ENCODE peak calls at places on chromosomes 3 and 15, in six cellular contexts. B, M, K, X, S and E are unnamed samples.

GRCh38 chr3:11306815-11307589 is 34.8 kb downstream of the ATG7 start:
- DNase-seq in B (peak), M (no peak), K (no peak), X (no peak), S (no peak), E (no peak)

GRCh38 chr3:3177861-3178497 is 1.5 kb downstream of the CRBN start:
- DNase-seq in B (peak), M (no peak), K (no peak), X (no peak), S (no peak), E (no peak)

GRCh38 chr3:129119365-129120100 is 2.1 kb downstream of the RAB43 start:
- DNase-seq in B (no peak), M (no peak), K (no peak), X (no peak), S (no peak), E (no peak)

GRCh38 chr3:194194757-194195086 is 58.8 kb downstream of the HES1 start:
- DNase-seq in B (no peak), M (no peak), K (no peak), X (no peak), S (no peak), E (no peak)

GRCh38 chr15:36544518-36545383 is 34.7 kb upstream of the CDIN1 start:
- DNase-seq in B (no peak), M (no peak), K (no peak), X (peak), S (no peak), E (no peak)

GRCh38 chr3:128316456-128316855 is 150.2 kb downstream of the DNAJB8 start:
- DNase-seq in B (no peak), M (no peak), K (no peak), X (no peak), S (peak), E (no peak)

GRCh38 chr3:151195818-151196217 is 7.2 kb downstream of the GPR171 start:
- DNase-seq in B (no peak), M (no peak), K (no peak), X (no peak), S (no peak), E (no peak)

GRCh38 chr3:49411550-49411967 is 217 bp downstream of the RHOA start:
- DNase-seq in B (no peak), M (no peak), K (no peak), X (peak), S (peak), E (no peak)

GRCh38 chr3:120200836-120201235 is 84.2 kb downstream of the GPR156 start:
- DNase-seq in B (no peak), M (no peak), K (no peak), X (no peak), S (no peak), E (no peak)

GRCh38 chr15:58355352-58355964 is 76.3 kb upstream of the LIPC start:
- DNase-seq in B (no peak), M (no peak), K (no peak), X (no peak), S (no peak), E (no peak)

GRCh38 chr3:158731938-158732855 is at the start of gene RARRES1:
- DNase-seq in B (peak), M (peak), K (peak), X (peak), S (peak), E (no peak)

GRCh38 chr3:37770938-37771918 is 90.5 kb upstream of the CTDSPL start:
- DNase-seq in B (peak), M (no peak), K (no peak), X (no peak), S (no peak), E (no peak)

GRCh38 chr15:66702770-66703539 is 919 bp downstream of the SMAD6 start:
- DNase-seq in B (no peak), M (peak), K (no peak), X (peak), S (no peak), E (no peak)

GRCh38 chr3:78562318-78562717 is 1205.5 kb downstream of the ROBO1 start:
- DNase-seq in B (no peak), M (no peak), K (no peak), X (no peak), S (no peak), E (no peak)

GRCh38 chr3:14142567-14143270 is 17.9 kb downstream of the TMEM43 start:
- DNase-seq in B (no peak), M (no peak), K (no peak), X (no peak), S (no peak), E (no peak)

GRCh38 chr15:71577071-71577470 is 233.3 kb upstream of the NR2E3 start:
- DNase-seq in B (no peak), M (no peak), K (no peak), X (no peak), S (no peak), E (no peak)

GRCh38 chr3:166052440-166052839 is 215.2 kb upstream of the BCHE start:
- DNase-seq in B (no peak), M (no peak), K (no peak), X (peak), S (no peak), E (no peak)

GRCh38 chr3:134752761-134753461 is 42.1 kb upstream of the EPHB1 start:
- DNase-seq in B (no peak), M (no peak), K (no peak), X (no peak), S (no peak), E (no peak)

GRCh38 chr3:134748698-134749097 is 46.4 kb upstream of the EPHB1 start:
- DNase-seq in B (no peak), M (no peak), K (no peak), X (no peak), S (no peak), E (no peak)

GRCh38 chr3:134751831-134752230 is 43.2 kb upstream of the EPHB1 start:
- DNase-seq in B (peak), M (no peak), K (no peak), X (no peak), S (no peak), E (no peak)

GRCh38 chr3:134749174-134749573 is 45.9 kb upstream of the EPHB1 start:
- DNase-seq in B (no peak), M (no peak), K (no peak), X (no peak), S (no peak), E (no peak)

GRCh38 chr3:134749802-134750553 is 45.1 kb upstream of the EPHB1 start:
- DNase-seq in B (no peak), M (no peak), K (no peak), X (peak), S (no peak), E (no peak)
- TF ChIP-seq CTCF in B (no peak), M (no peak), K (no peak), X (peak), S (no peak), E (no peak)

DNA sequence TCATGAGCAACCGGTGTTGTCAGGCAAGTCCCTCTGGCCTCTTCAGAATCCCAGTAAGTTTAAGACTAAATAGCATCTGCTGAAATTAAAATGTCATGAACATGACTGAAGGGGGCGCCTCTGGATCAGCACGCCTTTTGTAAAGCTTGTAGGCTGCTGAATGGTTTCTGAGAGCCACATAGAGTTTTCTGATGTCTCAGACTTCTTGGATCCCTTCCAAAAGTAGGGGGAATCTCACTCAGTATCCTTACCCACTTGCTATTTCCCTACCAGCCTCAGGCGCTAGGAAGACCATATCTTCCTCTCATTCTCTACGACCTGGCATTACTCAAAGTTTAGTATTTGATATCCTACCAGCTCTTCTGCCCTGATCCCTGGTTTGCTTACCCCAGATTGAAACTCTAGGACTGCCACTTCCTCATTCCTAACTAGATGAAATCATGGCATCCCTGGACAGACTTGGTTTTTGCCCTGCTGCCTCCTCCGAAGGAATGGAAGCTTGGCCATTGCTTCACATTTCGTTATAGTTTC is 62.7 kb upstream of the CD47 start:
- DNase-seq in B (peak), M (peak), K (no peak), X (peak), S (no peak), E (no peak)
- TF ChIP-seq CTCF in B (peak), M (peak), K (no peak), X (peak), S (peak), E (peak)

DNA sequence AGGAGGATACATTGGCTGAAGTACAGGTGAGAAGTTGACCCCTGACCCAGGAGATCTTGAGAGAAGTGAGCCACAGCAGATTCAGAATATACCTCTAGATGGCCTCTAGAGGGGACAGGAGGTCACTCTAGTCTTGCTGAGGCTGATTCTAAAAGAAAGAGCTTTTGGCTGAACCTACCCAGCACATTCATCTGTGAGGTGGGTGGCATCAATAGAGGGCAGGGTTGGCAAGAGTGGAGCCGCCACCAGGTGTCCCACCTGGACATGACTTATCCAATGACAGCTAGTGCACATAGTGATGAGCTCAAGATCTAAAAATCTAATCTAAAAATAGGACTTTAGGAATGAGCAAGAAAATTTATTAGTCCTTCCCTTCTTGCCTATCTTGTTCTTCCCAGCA is 51.6 kb downstream of the CYP19A1 start:
- DNase-seq in B (no peak), M (no peak), K (no peak), X (peak), S (no peak), E (no peak)
- TF ChIP-seq CTCF in B (no peak), M (no peak), K (no peak), X (peak), S (no peak), E (peak)

GRCh38 chr3:33019981-33020380 is 68.5 kb downstream of the CCR4 start:
- DNase-seq in B (no peak), M (no peak), K (no peak), X (no peak), S (no peak), E (no peak)

GRCh38 chr3:33026267-33026666 is 70.7 kb downstream of the GLB1 start:
- DNase-seq in B (no peak), M (no peak), K (no peak), X (no peak), S (no peak), E (no peak)

GRCh38 chr3:33027091-33027490 is 69.9 kb downstream of the GLB1 start:
- DNase-seq in B (no peak), M (no peak), K (no peak), X (no peak), S (no peak), E (no peak)

GRCh38 chr3:33025648-33026178 is 71.2 kb downstream of the GLB1 start:
- DNase-seq in B (no peak), M (no peak), K (no peak), X (no peak), S (no peak), E (no peak)

GRCh38 chr3:33023176-33024136 is 72.0 kb downstream of the CCR4 start:
- DNase-seq in B (no peak), M (no peak), K (no peak), X (no peak), S (no peak), E (no peak)
- TF ChIP-seq CTCF in B (no peak), M (no peak), K (no peak), X (no peak), S (no peak), E (no peak)

GRCh38 chr3:53764376-53764775 is 81.8 kb downstream of the CHDH start:
- DNase-seq in B (no peak), M (no peak), K (no peak), X (no peak), S (no peak), E (no peak)
- TF ChIP-seq CTCF in B (no peak), M (no peak), K (no peak), X (no peak), S (no peak), E (no peak)

GRCh38 chr3:113658107-113658506 is 38.3 kb downstream of the USF3 start:
- DNase-seq in B (no peak), M (no peak), K (no peak), X (no peak), S (no peak), E (no peak)
- TF ChIP-seq CTCF in B (no peak), M (no peak), K (no peak), X (no peak), S (no peak), E (no peak)

DNA sequence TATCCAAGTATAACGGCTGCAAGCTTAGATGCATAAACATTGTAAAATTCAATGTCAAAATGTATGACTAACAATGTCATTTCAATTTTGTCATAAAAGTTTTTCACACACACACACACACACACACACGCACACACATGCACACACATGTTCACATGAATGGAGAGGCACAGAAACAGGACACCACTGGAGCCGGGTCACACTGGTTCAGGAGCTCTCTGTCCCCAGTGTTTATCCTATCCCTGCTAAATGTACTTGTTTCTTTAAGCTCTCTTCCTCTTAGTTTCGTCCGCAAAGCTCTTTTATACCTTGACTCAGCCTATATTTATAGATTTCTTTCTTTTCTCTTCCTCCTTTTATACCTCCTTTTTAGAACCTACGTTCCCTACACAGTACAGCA is 249.9 kb downstream of the CADPS start:
- DNase-seq in B (no peak), M (no peak), K (no peak), X (no peak), S (no peak), E (no peak)
- TF ChIP-seq CTCF in B (no peak), M (no peak), K (no peak), X (no peak), S (no peak), E (no peak)

GRCh38 chr3:16975083-16975482 is 90.3 kb downstream of the PLCL2 start:
- DNase-seq in B (no peak), M (no peak), K (no peak), X (no peak), S (no peak), E (no peak)
- TF ChIP-seq CTCF in B (no peak), M (no peak), K (no peak), X (no peak), S (no peak), E (no peak)

GRCh38 chr3:174051191-174051590 is 653.6 kb downstream of the NLGN1 start:
- DNase-seq in B (no peak), M (no peak), K (no peak), X (peak), S (no peak), E (no peak)

GRCh38 chr3:174049443-174049842 is 651.9 kb downstream of the NLGN1 start:
- DNase-seq in B (no peak), M (no peak), K (no peak), X (no peak), S (no peak), E (no peak)

DNA sequence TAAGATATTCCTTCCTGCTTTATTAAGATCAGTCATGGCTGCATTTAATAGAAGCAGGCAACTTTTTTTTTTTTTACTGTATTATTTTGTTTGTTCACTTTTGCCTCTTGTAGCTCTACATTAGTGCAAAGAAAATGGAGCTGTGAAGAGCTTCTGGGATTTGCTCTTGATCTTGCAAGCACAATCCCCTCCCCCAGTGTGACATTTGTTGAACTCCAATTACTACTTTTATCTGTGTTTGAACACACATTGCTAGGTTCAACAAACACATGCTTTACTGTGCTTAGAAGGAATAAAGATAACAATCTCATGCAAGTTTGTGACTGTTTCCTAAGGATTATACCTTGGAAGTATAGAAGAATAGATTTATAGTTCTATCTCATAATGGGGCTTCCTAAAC is 648.8 kb downstream of the NLGN1 start:
- DNase-seq in B (no peak), M (no peak), K (no peak), X (no peak), S (no peak), E (no peak)
- TF ChIP-seq CTCF in B (no peak), M (no peak), K (no peak), X (no peak), S (no peak), E (no peak)

DNA sequence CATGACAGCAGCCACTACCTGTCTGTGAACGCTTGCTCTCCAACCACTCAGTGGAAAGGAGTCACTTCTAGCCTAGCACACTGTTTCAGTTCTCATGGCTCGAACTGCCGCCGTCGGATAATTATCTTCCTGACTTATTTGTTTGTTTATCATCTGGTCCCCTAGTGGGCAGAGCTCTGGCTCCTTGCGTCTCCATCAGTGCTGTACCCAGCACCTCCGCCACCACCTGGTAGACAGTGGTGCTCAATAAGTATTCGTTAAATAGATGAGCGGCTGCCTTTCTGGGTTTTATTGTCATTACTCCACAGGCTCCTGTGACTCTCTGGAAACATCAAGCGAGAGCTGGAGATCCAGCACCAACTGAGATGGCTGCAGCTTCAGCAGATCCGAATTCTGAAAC is 297.5 kb downstream of the NTRK3 start:
- DNase-seq in B (no peak), M (no peak), K (no peak), X (peak), S (no peak), E (no peak)
- TF ChIP-seq CTCF in B (no peak), M (no peak), K (no peak), X (peak), S (no peak), E (no peak)